ENCODE peak calls at places on chromosome 12, in four cellular contexts. I is CD4-positive, alpha-beta memory T cell; N is MCF 10A; M is NCI-H524 treated with DMSO at 0.1 percent for 48 hours. C is an unnamed sample.

GRCh38 chr12:120538281-120539156 is 4.4 kb downstream of the RNF10 start:
- DNase-seq in M (no peak), I (no peak), N (peak; percentile 57), C (no peak)

GRCh38 chr12:120399531-120399930 is 30.6 kb upstream of the MSI1 start:
- DNase-seq in M (no peak), I (no peak), N (peak; percentile 15), C (no peak)

GRCh38 chr12:89884365-89884915 is 175.8 kb upstream of the ATP2B1 start:
- DNase-seq in N (no peak), M (peak; percentile 45), I (no peak), C (no peak)

GRCh38 chr12:48194780-48195179 is 8.3 kb downstream of the OR10AD1 start:
- DNase-seq in I (no peak), M (no peak), N (no peak), C (no peak)

GRCh38 chr12:31875609-31875964 is 83.6 kb upstream of the RESF1 start:
- DNase-seq in M (no peak), I (no peak), N (no peak), C (no peak)

GRCh38 chr12:56476972-56477432 is 8.6 kb downstream of the SPRYD4 start:
- DNase-seq in M (no peak), N (no peak), I (no peak), C (no peak)

GRCh38 chr12:65940744-65941143 is 116.5 kb downstream of the HMGA2 start:
- DNase-seq in M (no peak), N (no peak), I (no peak), C (no peak)

GRCh38 chr12:103013741-103014140 is 56.3 kb downstream of the ASCL1 start:
- DNase-seq in I (no peak), N (no peak), M (no peak), C (no peak)

GRCh38 chr12:14993117-14993516 is 20.3 kb downstream of the PDE6H start:
- DNase-seq in I (no peak), N (no peak), M (no peak), C (no peak)

GRCh38 chr12:49295087-49296001 is at the start of gene PRPH:
- DNase-seq in M (no peak), N (no peak), I (no peak), C (no peak)

GRCh38 chr12:51592034-51592705 is 1.1 kb downstream of the SCN8A start:
- DNase-seq in N (no peak), M (no peak), I (no peak), C (no peak)

GRCh38 chr12:89552376-89552775 is 26.5 kb upstream of the POC1B start:
- DNase-seq in I (no peak), N (no peak), M (no peak), C (no peak)

GRCh38 chr12:119718141-119718540 is 50.2 kb downstream of the PRKAB1 start:
- DNase-seq in I (no peak), N (no peak), M (no peak), C (no peak)

GRCh38 chr12:117231750-117232149 is 41.5 kb upstream of the FBXO21 start:
- DNase-seq in N (no peak), M (no peak), I (no peak), C (no peak)

GRCh38 chr12:122893208-122894151 is 2.4 kb downstream of the VPS37B start:
- DNase-seq in N (no peak), I (no peak), M (no peak), C (no peak)

GRCh38 chr12:96040305-96041133 is 5.1 kb upstream of the LTA4H start:
- DNase-seq in I (no peak), N (no peak), M (no peak), C (no peak)

GRCh38 chr12:81692008-81692407 is 67.1 kb downstream of the PPFIA2 start:
- DNase-seq in I (no peak), N (peak; percentile 81), M (no peak), C (no peak)

GRCh38 chr12:31220633-31221565 is 105.1 kb downstream of the SINHCAF start:
- DNase-seq in N (peak; percentile 17), M (no peak), I (no peak), C (no peak)

GRCh38 chr12:40312982-40313576 is 88.3 kb downstream of the LRRK2 start:
- DNase-seq in M (no peak), N (peak; percentile 34), I (no peak), C (no peak)

GRCh38 chr12:93441111-93441616 is 583 bp downstream of the UBE2N start:
- DNase-seq in N (peak; percentile 30), I (peak; percentile 49), M (no peak), C (no peak)

GRCh38 chr12:31315779-31316465 is 10.0 kb downstream of the SINHCAF start:
- DNase-seq in I (no peak), N (no peak), M (no peak), C (no peak)

GRCh38 chr12:94596596-94596995 is 53.8 kb downstream of the TMCC3 start:
- DNase-seq in M (no peak), I (no peak), N (no peak), C (no peak)

GRCh38 chr12:11621797-11622423 is 27.6 kb upstream of the ETV6 start:
- DNase-seq in I (peak; percentile 43), M (no peak), N (peak; percentile 6), C (no peak)

GRCh38 chr12:19750116-19750644 is 310.9 kb downstream of the AEBP2 start:
- DNase-seq in M (no peak), N (no peak), I (no peak), C (no peak)

GRCh38 chr12:7293670-7294069 is 10.2 kb upstream of the ACSM4 start:
- DNase-seq in I (no peak), M (no peak), N (no peak), C (no peak)

GRCh38 chr12:95396849-95397498 is 77.0 kb upstream of the METAP2 start:
- DNase-seq in N (peak; percentile 94), M (no peak), I (no peak), C (no peak)

GRCh38 chr12:121240484-121241202 is 30.7 kb downstream of the P2RX4 start:
- DNase-seq in N (no peak), I (peak; percentile 97), M (no peak), C (no peak)

GRCh38 chr12:104243551-104243950 is 28.0 kb downstream of the TXNRD1 start:
- DNase-seq in I (no peak), M (peak; percentile 33), N (no peak), C (no peak)

GRCh38 chr12:47774664-47775063 is 1.6 kb downstream of the SLC48A1 start:
- DNase-seq in M (no peak), N (no peak), I (no peak), C (no peak)

GRCh38 chr12:77402726-77403125 is 337.4 kb upstream of the E2F7 start:
- DNase-seq in N (peak; percentile 55), I (no peak), M (no peak), C (no peak)

GRCh38 chr12:27367078-27367477 is 34.4 kb downstream of the BMAL2 start:
- DNase-seq in N (no peak), I (no peak), M (no peak), C (no peak)

GRCh38 chr12:65568517-65568916 is 255.8 kb upstream of the HMGA2 start:
- DNase-seq in M (no peak), N (peak; percentile 95), I (no peak), C (no peak)

GRCh38 chr12:107169200-107169599 is 75.9 kb upstream of the CRY1 start:
- DNase-seq in N (peak; percentile 68), I (no peak), M (no peak), C (no peak)

GRCh38 chr12:109377139-109377685 is 29.5 kb downstream of the MYO1H start:
- DNase-seq in M (no peak), I (no peak), N (peak; percentile 28), C (no peak)

GRCh38 chr12:124413401-124413800 is 118.5 kb downstream of the RFLNA start:
- DNase-seq in M (no peak), I (no peak), N (no peak), C (no peak)

GRCh38 chr12:104828015-104828414 is 130.1 kb downstream of the SLC41A2 start:
- DNase-seq in M (peak; percentile 69), N (no peak), I (no peak), C (no peak)